ENCODE peak calls at places on chromosome 7, in four cellular contexts. Z is stimulated activated CD4-positive, alpha-beta T cell treated with anti-CD3 and anti-CD28 coated beads, TNF-alpha, amount 100 ng/mL, for 1 hour; C is cerebellar cortex; U is ascending aorta. V is an unnamed sample.
A peak's percentile ranks its signal among the peaks of the same experiment; 100 is the strongest.

GRCh38 chr7:111842489-111842888 is 280.2 kb upstream of the IMMP2L start:
- DNase-seq in Z (no peak), U (no peak), C (no peak), V (no peak)

GRCh38 chr7:130263130-130263529 is 3.5 kb upstream of the CPA2 start:
- DNase-seq in C (no peak), Z (no peak), U (no peak), V (no peak)

GRCh38 chr7:6175642-6176041 is 96.8 kb downstream of the CYTH3 start:
- DNase-seq in U (peak; percentile 90), C (no peak), Z (no peak), V (no peak)

GRCh38 chr7:151440799-151441443 is 980 bp upstream of the CRYGN start:
- DNase-seq in Z (no peak), U (no peak), C (no peak), V (no peak)

GRCh38 chr7:26633557-26633956 is 230.8 kb downstream of the SKAP2 start:
- DNase-seq in C (no peak), Z (no peak), U (no peak), V (no peak)

GRCh38 chr7:34425631-34426384 is 232.2 kb upstream of the NPSR1 start:
- DNase-seq in U (no peak), Z (no peak), C (no peak), V (peak; percentile 25)

GRCh38 chr7:64733550-64734240 is 60.5 kb upstream of the ZNF138 start:
- DNase-seq in C (no peak), U (no peak), Z (no peak), V (no peak)

GRCh38 chr7:75595766-75596165 is 103.6 kb downstream of the SPDYE5 start:
- DNase-seq in C (no peak), Z (no peak), U (no peak), V (no peak)

GRCh38 chr7:133784421-133785045 is 342.6 kb upstream of the LRGUK start:
- DNase-seq in U (no peak), Z (no peak), C (no peak), V (no peak)

GRCh38 chr7:76261329-76261728 is 41.1 kb upstream of the HSPB1 start:
- DNase-seq in C (no peak), U (no peak), Z (no peak), V (no peak)

GRCh38 chr7:36440880-36441279 is 51.2 kb downstream of the ANLN start:
- DNase-seq in Z (no peak), C (peak; percentile 77), U (no peak), V (peak; percentile 24)

GRCh38 chr7:18680576-18680975 is 185.0 kb downstream of the HDAC9 start:
- DNase-seq in Z (no peak), C (no peak), U (no peak), V (no peak)

GRCh38 chr7:150323682-150324365 is 479 bp upstream of the ACTR3C start:
- DNase-seq in U (no peak), C (no peak), Z (no peak), V (peak; percentile 21)

GRCh38 chr7:128904381-128905197 is 5.9 kb downstream of the KCP start:
- DNase-seq in C (peak; percentile 50), Z (no peak), U (peak; percentile 39), V (peak; percentile 73)

GRCh38 chr7:16357921-16358320 is 63.4 kb downstream of the CRPPA start:
- DNase-seq in U (no peak), Z (no peak), C (peak; percentile 90), V (no peak)

V was measured in cardiac muscle cell.